ENCODE peak calls at places on chromosomes 12 and 14, in seven cellular contexts. U is neural progenitor cell, X is activated B cell treated with CpG ODN at 0.5 μM for 24 hours, D is GM20000, H is adrenal gland, Y is fibroblast of lung, Z is fibroblast of the aortic adventitia. R is an unnamed sample.

GRCh38 chr12:117718141-117718540 is 250.6 kb downstream of the KSR2 start:
- DNase-seq in U (no peak), X (no peak), D (no peak), H (no peak), Y (no peak), Z (no peak), R (no peak)

GRCh38 chr14:44657688-44658388 is 150.8 kb upstream of the FSCB start:
- DNase-seq in U (peak), X (no peak), D (no peak), H (no peak), Y (peak), Z (peak), R (no peak)

GRCh38 chr14:50955373-50956043 is 11.2 kb upstream of the PYGL start:
- DNase-seq in U (peak), X (no peak), D (peak), H (peak), Y (peak), Z (peak), R (peak)

GRCh38 chr14:79165460-79166080 is 995.4 kb downstream of the NRXN3 start:
- DNase-seq in U (no peak), X (no peak), D (no peak), H (no peak), Y (no peak), Z (no peak), R (no peak)

GRCh38 chr14:72013606-72014129 is 81.4 kb downstream of the RGS6 start:
- DNase-seq in U (no peak), X (no peak), D (no peak), H (no peak), Y (no peak), Z (no peak), R (no peak)

GRCh38 chr14:91229743-91230200 is 14.7 kb downstream of the GPR68 start:
- DNase-seq in U (no peak), X (no peak), D (peak), H (no peak), Y (no peak), Z (no peak), R (no peak)

GRCh38 chr14:61454545-61454944 is 133.2 kb downstream of the PRKCH start:
- DNase-seq in U (no peak), X (no peak), D (no peak), H (no peak), Y (no peak), Z (no peak), R (no peak)

GRCh38 chr14:76500480-76500879 is 124.5 kb downstream of the ESRRB start:
- DNase-seq in U (no peak), X (no peak), D (no peak), H (no peak), Y (no peak), Z (no peak), R (no peak)

GRCh38 chr14:60485600-60486251 is at the start of gene C14orf39:
- DNase-seq in U (peak), X (no peak), D (no peak), H (peak), Y (peak), Z (peak), R (no peak)

GRCh38 chr12:132952371-132953162 is 3.5 kb downstream of the ZNF605 start:
- DNase-seq in U (no peak), X (no peak), D (no peak), H (no peak), Y (no peak), Z (no peak), R (no peak)

GRCh38 chr14:36818794-36819384 is 157.2 kb downstream of the PAX9 start:
- DNase-seq in U (peak), X (no peak), D (no peak), H (no peak), Y (no peak), Z (peak), R (no peak)

GRCh38 chr12:121132601-121133481 is at the start of gene P2RX7:
- DNase-seq in U (peak), X (peak), D (peak), H (peak), Y (peak), Z (peak), R (peak)

GRCh38 chr14:87312138-87312537 is 680.8 kb downstream of the GALC start:
- DNase-seq in U (no peak), X (no peak), D (no peak), H (no peak), Y (no peak), Z (no peak), R (no peak)

GRCh38 chr14:31026395-31027096 is 367 bp upstream of the STRN3 start:
- DNase-seq in U (peak), X (peak), D (peak), H (peak), Y (peak), Z (peak), R (peak)

GRCh38 chr14:76484355-76484754 is 108.4 kb downstream of the ESRRB start:
- DNase-seq in U (no peak), X (no peak), D (no peak), H (no peak), Y (no peak), Z (no peak), R (no peak)

GRCh38 chr12:122958198-122958888 is 7.9 kb downstream of the ABCB9 start:
- DNase-seq in U (no peak), X (no peak), D (no peak), H (no peak), Y (no peak), Z (peak), R (no peak)

GRCh38 chr12:121061831-121062230 is 22.8 kb upstream of the OASL start:
- DNase-seq in U (peak), X (no peak), D (no peak), H (no peak), Y (peak), Z (peak), R (no peak)

GRCh38 chr12:71780207-71780822 is 25.7 kb downstream of the RAB21 start:
- DNase-seq in U (peak), X (no peak), D (peak), H (peak), Y (peak), Z (peak), R (peak)

GRCh38 chr12:58882796-58883195 is 37.5 kb downstream of the LRIG3 start:
- DNase-seq in U (peak), X (no peak), D (no peak), H (no peak), Y (no peak), Z (no peak), R (no peak)

GRCh38 chr12:2561367-2561766 is 233.4 kb upstream of the FKBP4 start:
- DNase-seq in U (no peak), X (no peak), D (no peak), H (no peak), Y (no peak), Z (peak), R (no peak)

GRCh38 chr12:103924761-103925641 is 5.2 kb upstream of the HSP90B1 start:
- DNase-seq in U (no peak), X (peak), D (peak), H (no peak), Y (peak), Z (peak), R (no peak)

GRCh38 chr12:107133462-107133861 is 40.1 kb upstream of the CRY1 start:
- DNase-seq in U (no peak), X (no peak), D (no peak), H (no peak), Y (no peak), Z (no peak), R (no peak)

DNA sequence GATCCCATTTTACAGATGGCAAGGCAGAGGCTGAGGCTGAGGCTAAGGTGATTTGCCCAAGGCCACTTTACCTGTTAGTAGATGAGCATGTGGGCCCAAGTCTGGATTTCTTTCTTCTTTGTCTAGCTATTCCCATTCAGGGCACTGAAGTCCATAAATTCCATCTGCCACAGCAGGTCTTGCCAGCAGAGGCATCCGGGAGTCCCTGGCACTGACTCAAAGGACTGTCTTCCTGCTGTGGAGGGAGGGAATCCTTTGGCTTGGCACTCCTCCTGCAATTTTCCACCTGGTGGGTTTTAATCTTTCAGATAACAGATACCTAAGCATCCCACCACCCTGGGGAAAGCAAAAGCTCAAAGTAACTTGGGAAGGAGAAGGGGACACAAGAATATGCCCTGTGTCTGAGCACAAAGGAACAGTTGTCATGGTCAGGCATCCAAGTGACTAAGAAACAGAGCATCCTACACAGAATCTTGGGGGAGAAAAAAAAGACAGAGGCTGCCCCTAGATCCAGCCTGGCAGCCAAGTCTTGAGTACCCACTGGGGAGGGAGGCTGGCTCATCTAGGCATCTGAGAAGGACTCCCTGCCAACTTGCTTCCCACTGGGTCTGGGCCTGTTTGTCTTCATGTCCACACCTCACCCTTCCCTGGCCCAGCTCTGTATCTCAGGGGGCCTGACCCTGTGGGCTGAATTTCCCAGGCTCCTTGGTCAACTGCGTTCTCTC is 35.6 kb upstream of the CMKLR1 start:
- DNase-seq in U (no peak), X (no peak), D (no peak), H (no peak), Y (no peak), Z (no peak), R (no peak)
- TF ChIP-seq CTCF in U (no peak), X (no peak), D (no peak), H (no peak), Y (no peak), Z (no peak), R (no peak)

DNA sequence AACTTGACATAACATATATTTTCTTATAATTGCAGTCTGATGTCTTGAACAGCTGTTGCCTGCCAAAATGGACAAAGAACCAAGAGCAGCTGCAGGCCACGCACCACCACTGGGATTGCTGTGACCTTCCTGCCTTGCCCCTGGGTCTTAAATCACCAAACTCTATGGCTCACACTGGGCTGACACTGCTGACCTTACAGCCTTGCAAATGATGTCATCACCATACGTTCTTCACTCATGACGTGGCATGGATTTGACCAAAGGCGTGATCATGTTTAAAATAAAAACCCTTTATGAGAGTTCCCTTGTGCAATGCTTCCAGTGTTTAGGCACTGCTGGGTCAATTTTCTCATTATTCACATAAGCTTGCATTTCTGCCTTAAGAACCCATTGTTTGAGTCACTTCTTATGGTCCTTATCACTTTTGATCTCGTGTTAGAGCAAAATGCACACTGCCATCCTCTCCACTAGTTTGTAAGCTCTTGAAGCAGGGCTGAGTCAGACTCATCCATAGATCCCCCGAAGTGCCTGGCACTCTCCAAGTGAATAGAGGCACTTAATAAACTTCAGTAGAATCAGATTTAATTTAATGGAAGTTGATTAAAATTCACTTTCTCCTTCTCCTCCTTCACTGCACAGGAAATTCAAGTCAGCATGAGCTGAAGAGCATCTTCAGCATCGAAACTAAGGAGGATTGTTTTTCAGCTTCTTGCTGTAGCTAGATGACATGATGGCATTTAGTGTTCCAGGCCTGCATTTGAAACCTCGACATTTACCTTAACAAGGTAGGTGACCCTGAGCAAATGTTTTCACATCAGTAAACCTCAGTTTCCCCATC is 132.4 kb upstream of the PZP start:
- DNase-seq in U (no peak), X (no peak), D (no peak), H (no peak), Y (peak), Z (no peak), R (no peak)
- TF ChIP-seq CTCF in U (no peak), X (no peak), D (no peak), H (no peak), Y (peak), Z (no peak), R (no peak)

GRCh38 chr12:60935981-60936761 is 1324.0 kb upstream of the USP15 start:
- DNase-seq in U (peak), X (no peak), D (no peak), H (no peak), Y (no peak), Z (no peak), R (peak)
- TF ChIP-seq CTCF in U (peak), X (no peak), D (no peak), H (no peak), Y (no peak), Z (no peak), R (no peak)

GRCh38 chr12:56751712-56752598 is at the start of gene PRIM1:
- DNase-seq in U (peak), X (peak), D (peak), H (peak), Y (peak), Z (peak), R (peak)
- TF ChIP-seq CTCF in U (no peak), X (no peak), D (no peak), H (peak), Y (no peak), Z (peak), R (peak)

R was measured in Calu3.